ENCODE peak calls at places on chromosomes 5 and 9, in seven cellular contexts. M, S, W, D, T, Z and B are unnamed samples.

GRCh38 chr5:173706700-173707099 is 90.2 kb upstream of the BOD1 start:
- ATAC-seq in W (peak; percentile 38), S (no peak), D (peak; percentile 21), M (no peak), T (no peak), Z (no peak), B (no peak)

GRCh38 chr5:36153727-36154126 is 1.8 kb downstream of the SKP2 start:
- ATAC-seq in M (no peak), Z (no peak), S (no peak), D (no peak), T (no peak), W (no peak), B (no peak)

GRCh38 chr5:15980835-15981234 is 198.8 kb downstream of the MARCHF11 start:
- ATAC-seq in S (no peak), M (no peak), Z (no peak), W (no peak), T (no peak), D (no peak), B (no peak)

GRCh38 chr5:17228833-17229291 is 11.4 kb downstream of the BASP1 start:
- ATAC-seq in D (no peak), M (peak; percentile 75), T (no peak), W (no peak), S (peak; percentile 45), Z (peak; percentile 22), B (no peak)

GRCh38 chr5:27590503-27590902 is 552.1 kb upstream of the CDH9 start:
- ATAC-seq in Z (no peak), W (no peak), D (peak; percentile 14), T (no peak), S (peak; percentile 29), M (no peak), B (no peak)

GRCh38 chr9:94900222-94901018 is 173.9 kb downstream of the AOPEP start:
- ATAC-seq in Z (peak; percentile 78), S (peak; percentile 80), W (peak; percentile 55), T (no peak), D (peak; percentile 77), M (peak; percentile 64), B (peak; percentile 87)

GRCh38 chr9:14677396-14677795 is 15.8 kb downstream of the ZDHHC21 start:
- ATAC-seq in S (no peak), Z (no peak), M (peak; percentile 35), T (no peak), W (no peak), D (peak; percentile 23), B (no peak)

GRCh38 chr9:131478421-131478868 is 24.3 kb upstream of the POMT1 start:
- ATAC-seq in D (peak; percentile 23), Z (no peak), W (peak; percentile 41), T (peak; percentile 70), S (no peak), M (no peak), B (no peak)

GRCh38 chr5:26482817-26483375 is 555.5 kb downstream of the CDH9 start:
- ATAC-seq in T (no peak), M (peak; percentile 80), Z (peak; percentile 91), W (peak; percentile 70), D (peak; percentile 88), S (peak; percentile 80), B (peak; percentile 51)

GRCh38 chr5:62722360-62722759 is 143.7 kb downstream of the LRRC70 start:
- ATAC-seq in M (no peak), D (no peak), W (no peak), S (no peak), Z (no peak), T (no peak), B (no peak)

GRCh38 chr5:43410414-43410813 is 1.8 kb downstream of the CCL28 start:
- ATAC-seq in M (no peak), D (peak; percentile 50), T (no peak), S (no peak), W (peak; percentile 6), Z (peak; percentile 6), B (no peak)

GRCh38 chr9:133891741-133892140 is 100.4 kb downstream of the VAV2 start:
- ATAC-seq in Z (no peak), M (no peak), D (no peak), S (no peak), W (no peak), T (no peak), B (no peak)

GRCh38 chr5:2866622-2867372 is 115.3 kb upstream of the IRX2 start:
- ATAC-seq in S (no peak), T (no peak), W (no peak), Z (no peak), M (no peak), D (no peak), B (no peak)

GRCh38 chr5:93893050-93893449 is 151.7 kb upstream of the POU5F2 start:
- ATAC-seq in S (no peak), T (no peak), Z (no peak), M (no peak), D (no peak), W (no peak), B (no peak)

GRCh38 chr5:96957125-96958041 is 21.5 kb downstream of the LNPEP start:
- ATAC-seq in D (peak; percentile 37), T (peak; percentile 30), S (no peak), Z (no peak), W (no peak), M (no peak), B (no peak)

GRCh38 chr5:3827624-3828023 is 232.0 kb downstream of the IRX1 start:
- ATAC-seq in M (no peak), T (no peak), W (no peak), S (no peak), Z (no peak), D (no peak), B (no peak)

GRCh38 chr5:37899037-37899436 is 59.2 kb upstream of the GDNF start:
- ATAC-seq in D (no peak), T (no peak), M (no peak), Z (no peak), S (no peak), W (no peak), B (no peak)

GRCh38 chr5:178385472-178385853 is 152.9 kb upstream of the PHYKPL start:
- ATAC-seq in W (no peak), T (no peak), S (no peak), D (no peak), M (peak; percentile 56), Z (no peak), B (no peak)

GRCh38 chr9:77841739-77842386 is 189.7 kb downstream of the GNAQ start:
- ATAC-seq in S (no peak), D (peak; percentile 17), W (peak; percentile 29), Z (peak; percentile 16), M (peak; percentile 35), T (no peak), B (no peak)

GRCh38 chr5:164302533-164303235 is 797.3 kb downstream of the MAT2B start:
- ATAC-seq in W (no peak), M (peak; percentile 43), D (no peak), Z (no peak), T (no peak), S (no peak), B (no peak)

GRCh38 chr5:135229122-135229521 is 169.9 kb downstream of the MACROH2A1 start:
- ATAC-seq in S (no peak), Z (no peak), D (no peak), M (no peak), W (no peak), T (no peak), B (no peak)

GRCh38 chr9:37421914-37422288 is 595 bp upstream of the GRHPR start:
- ATAC-seq in D (peak; percentile 51), T (peak; percentile 7), Z (peak; percentile 42), W (no peak), S (peak; percentile 39), M (no peak), B (peak; percentile 46)

GRCh38 chr9:72633966-72634365 is 112.6 kb downstream of the TMC1 start:
- ATAC-seq in M (peak; percentile 85), D (peak; percentile 52), Z (peak; percentile 51), W (no peak), T (no peak), S (no peak), B (no peak)

GRCh38 chr5:100861148-100861547 is 41.9 kb downstream of the ST8SIA4 start:
- ATAC-seq in S (no peak), M (no peak), W (no peak), Z (no peak), T (no peak), D (no peak), B (no peak)

GRCh38 chr5:124330595-124330994 is 415.8 kb downstream of the ZNF608 start:
- ATAC-seq in W (no peak), M (peak; percentile 31), T (no peak), S (no peak), Z (no peak), D (no peak), B (no peak)

DNA sequence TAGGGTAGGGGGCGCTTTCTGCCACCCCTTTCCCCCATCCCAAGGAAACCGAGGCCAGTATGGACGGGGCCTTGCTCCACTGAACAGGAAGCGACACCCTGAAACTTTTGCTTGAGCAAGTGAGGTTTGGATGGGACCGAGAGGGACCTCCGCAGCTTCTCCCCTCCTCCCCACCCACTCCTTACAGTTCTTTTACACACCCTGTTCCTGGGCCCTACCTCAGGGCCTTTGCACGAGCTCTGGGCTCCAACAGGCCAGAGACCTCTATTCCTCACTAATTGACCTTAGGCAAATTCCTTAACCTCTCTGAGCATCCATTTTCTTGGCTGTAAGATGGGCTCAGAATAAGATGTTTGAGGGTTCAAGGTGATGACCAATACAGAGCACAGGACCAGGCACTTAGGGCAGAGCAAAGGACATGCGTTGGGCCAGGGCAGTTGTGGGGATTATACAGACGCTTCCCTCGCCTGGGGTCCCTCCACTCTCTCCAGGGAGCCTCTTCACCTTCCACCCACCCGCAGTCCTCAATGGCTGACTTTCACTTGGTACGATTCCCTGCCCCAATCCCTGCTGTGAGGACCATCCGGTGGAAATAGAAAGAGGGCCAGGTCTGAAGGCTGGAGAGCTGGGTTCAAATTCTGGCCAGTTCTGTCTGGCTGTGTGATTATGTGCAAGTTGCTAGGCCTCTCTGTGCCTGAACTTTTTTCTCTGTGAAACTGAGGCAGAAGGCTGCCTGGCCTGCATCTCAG is 206.3 kb upstream of the IER5L start:
- ATAC-seq in Z (no peak), W (no peak), M (no peak), S (peak; percentile 15), D (no peak), T (no peak), B (no peak)
- H3K27ac ChIP-seq in Z (peak overlapping the region; percentile 94), W (peak overlapping the region; percentile 95), M (no peak overlapping the region), S (no peak overlapping the region), D (peak overlapping the region; percentile 98), T (peak overlapping the region; percentile 77), B (peak overlapping the region; percentile 74)

GRCh38 chr9:16272766-16273165 is 597.7 kb downstream of the BNC2 start:
- ATAC-seq in Z (no peak), T (no peak), W (no peak), S (peak; percentile 54), M (no peak), D (no peak), B (peak; percentile 44)
- H3K27ac ChIP-seq in Z (no peak overlapping the region), T (no peak overlapping the region), W (no peak overlapping the region), S (no peak overlapping the region), M (no peak overlapping the region), D (no peak overlapping the region), B (no peak overlapping the region)

DNA sequence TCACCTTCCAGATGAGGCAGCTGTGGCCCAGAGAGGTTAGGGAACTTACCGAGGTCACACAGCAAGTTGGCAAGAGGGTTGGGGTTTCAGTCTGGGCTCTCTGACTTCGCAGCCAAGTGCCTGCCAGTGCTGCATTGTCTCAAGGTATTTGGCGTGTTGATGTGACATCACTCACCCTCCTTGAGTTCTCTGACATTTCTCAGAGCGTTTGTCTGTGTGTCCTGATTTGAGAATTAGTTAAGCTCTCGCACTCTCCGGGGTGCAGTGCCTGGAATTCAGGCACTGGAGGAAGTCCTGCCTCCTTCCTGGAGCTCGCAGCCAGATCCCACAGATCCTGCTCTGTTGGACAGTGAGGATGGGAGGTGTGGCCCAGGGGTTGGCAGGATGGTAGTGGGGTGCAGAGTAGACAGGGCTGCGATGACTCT is 25.7 kb downstream of the WWC1 start:
- ATAC-seq in S (no peak), M (no peak), T (no peak), W (no peak), D (peak; percentile 7), Z (peak; percentile 3), B (no peak)
- H3K27ac ChIP-seq in S (no peak overlapping the region), M (no peak overlapping the region), T (no peak overlapping the region), W (peak overlapping the region; percentile 86), D (peak overlapping the region; percentile 68), Z (no peak overlapping the region), B (no peak overlapping the region)

GRCh38 chr9:104747245-104747564 is 278 bp upstream of the NIPSNAP3A start:
- ATAC-seq in T (no peak), W (peak; percentile 51), M (peak; percentile 58), D (peak; percentile 44), Z (peak; percentile 52), S (peak; percentile 37), B (peak; percentile 17)
- H3K27ac ChIP-seq in T (peak overlapping the region; percentile 82), W (peak overlapping the region; percentile 80), M (peak overlapping the region; percentile 82), D (peak overlapping the region; percentile 94), Z (peak overlapping the region; percentile 88), S (no peak overlapping the region), B (peak overlapping the region; percentile 31)